ENCODE peak calls at places on chromosomes 13 and 19, in five cellular contexts. One of them, this sample, is unnamed.

GRCh38 chr13:76812206-76812882 is 73.9 kb downstream of the KCTD12 start:
- ATAC-seq in activated CD8-positive, alpha-beta T cell treated with anti-CD3 and anti-CD28 coated beads for 36 hours: no peak
- ATAC-seq in CD4-positive, CD25-positive, alpha-beta regulatory T cell: no peak
- ATAC-seq in activated naive CD8-positive, alpha-beta T cell treated with anti-CD3 and anti-CD28 coated beads, Interleukin-2, amount 10 ng/mL, durations not matched to agents 7 days and 5 days: no peak
- ATAC-seq in activated naive CD4-positive, alpha-beta T cell treated with anti-CD3 and anti-CD28 coated beads, Interleukin-2, amount 50 U/mL, for 72 hours: no peak
- ATAC-seq in this sample: peak

GRCh38 chr19:55075366-55075998 is at the start of gene EPS8L1:
- ATAC-seq in CD4-positive, CD25-positive, alpha-beta regulatory T cell: no peak
- ATAC-seq in activated naive CD4-positive, alpha-beta T cell treated with anti-CD3 and anti-CD28 coated beads, Interleukin-2, amount 50 U/mL, for 72 hours: no peak
- ATAC-seq in activated naive CD8-positive, alpha-beta T cell treated with anti-CD3 and anti-CD28 coated beads, Interleukin-2, amount 10 ng/mL, durations not matched to agents 7 days and 5 days: no peak
- ATAC-seq in activated CD8-positive, alpha-beta T cell treated with anti-CD3 and anti-CD28 coated beads for 36 hours: no peak
- ATAC-seq in this sample: peak

GRCh38 chr19:49520705-49521319 is 7.0 kb upstream of the RCN3 start:
- ATAC-seq in activated naive CD8-positive, alpha-beta T cell treated with anti-CD3 and anti-CD28 coated beads, Interleukin-2, amount 10 ng/mL, durations not matched to agents 7 days and 5 days: no peak
- ATAC-seq in activated naive CD4-positive, alpha-beta T cell treated with anti-CD3 and anti-CD28 coated beads, Interleukin-2, amount 50 U/mL, for 72 hours: no peak
- ATAC-seq in activated CD8-positive, alpha-beta T cell treated with anti-CD3 and anti-CD28 coated beads for 36 hours: no peak
- ATAC-seq in CD4-positive, CD25-positive, alpha-beta regulatory T cell: no peak
- ATAC-seq in this sample: no peak

GRCh38 chr13:67099494-67099893 is 130.6 kb downstream of the PCDH9 start:
- ATAC-seq in CD4-positive, CD25-positive, alpha-beta regulatory T cell: no peak
- ATAC-seq in activated naive CD8-positive, alpha-beta T cell treated with anti-CD3 and anti-CD28 coated beads, Interleukin-2, amount 10 ng/mL, durations not matched to agents 7 days and 5 days: no peak
- ATAC-seq in activated naive CD4-positive, alpha-beta T cell treated with anti-CD3 and anti-CD28 coated beads, Interleukin-2, amount 50 U/mL, for 72 hours: no peak
- ATAC-seq in activated CD8-positive, alpha-beta T cell treated with anti-CD3 and anti-CD28 coated beads for 36 hours: no peak
- ATAC-seq in this sample: no peak

GRCh38 chr13:33450956-33451709 is 165.6 kb upstream of the STARD13 start:
- ATAC-seq in CD4-positive, CD25-positive, alpha-beta regulatory T cell: no peak
- ATAC-seq in activated naive CD4-positive, alpha-beta T cell treated with anti-CD3 and anti-CD28 coated beads, Interleukin-2, amount 50 U/mL, for 72 hours: no peak
- ATAC-seq in activated CD8-positive, alpha-beta T cell treated with anti-CD3 and anti-CD28 coated beads for 36 hours: no peak
- ATAC-seq in activated naive CD8-positive, alpha-beta T cell treated with anti-CD3 and anti-CD28 coated beads, Interleukin-2, amount 10 ng/mL, durations not matched to agents 7 days and 5 days: no peak
- ATAC-seq in this sample: no peak

GRCh38 chr19:55679343-55680257 is 4.6 kb downstream of the EPN1 start:
- ATAC-seq in activated CD8-positive, alpha-beta T cell treated with anti-CD3 and anti-CD28 coated beads for 36 hours: no peak
- ATAC-seq in activated naive CD8-positive, alpha-beta T cell treated with anti-CD3 and anti-CD28 coated beads, Interleukin-2, amount 10 ng/mL, durations not matched to agents 7 days and 5 days: no peak
- ATAC-seq in activated naive CD4-positive, alpha-beta T cell treated with anti-CD3 and anti-CD28 coated beads, Interleukin-2, amount 50 U/mL, for 72 hours: peak
- ATAC-seq in CD4-positive, CD25-positive, alpha-beta regulatory T cell: no peak
- ATAC-seq in this sample: no peak

GRCh38 chr19:51742736-51743288 is 8.9 kb downstream of the FPR1 start:
- ATAC-seq in activated naive CD8-positive, alpha-beta T cell treated with anti-CD3 and anti-CD28 coated beads, Interleukin-2, amount 10 ng/mL, durations not matched to agents 7 days and 5 days: no peak
- ATAC-seq in activated naive CD4-positive, alpha-beta T cell treated with anti-CD3 and anti-CD28 coated beads, Interleukin-2, amount 50 U/mL, for 72 hours: no peak
- ATAC-seq in activated CD8-positive, alpha-beta T cell treated with anti-CD3 and anti-CD28 coated beads for 36 hours: no peak
- ATAC-seq in CD4-positive, CD25-positive, alpha-beta regulatory T cell: no peak
- ATAC-seq in this sample: peak

GRCh38 chr13:28438598-28439334 is 56.2 kb downstream of the FLT1 start:
- ATAC-seq in activated naive CD8-positive, alpha-beta T cell treated with anti-CD3 and anti-CD28 coated beads, Interleukin-2, amount 10 ng/mL, durations not matched to agents 7 days and 5 days: no peak
- ATAC-seq in activated naive CD4-positive, alpha-beta T cell treated with anti-CD3 and anti-CD28 coated beads, Interleukin-2, amount 50 U/mL, for 72 hours: no peak
- ATAC-seq in activated CD8-positive, alpha-beta T cell treated with anti-CD3 and anti-CD28 coated beads for 36 hours: no peak
- ATAC-seq in CD4-positive, CD25-positive, alpha-beta regulatory T cell: no peak
- ATAC-seq in this sample: no peak

GRCh38 chr13:94345374-94346195 is 133.9 kb downstream of the DCT start:
- ATAC-seq in activated naive CD4-positive, alpha-beta T cell treated with anti-CD3 and anti-CD28 coated beads, Interleukin-2, amount 50 U/mL, for 72 hours: peak
- ATAC-seq in activated naive CD8-positive, alpha-beta T cell treated with anti-CD3 and anti-CD28 coated beads, Interleukin-2, amount 10 ng/mL, durations not matched to agents 7 days and 5 days: peak
- ATAC-seq in activated CD8-positive, alpha-beta T cell treated with anti-CD3 and anti-CD28 coated beads for 36 hours: peak
- ATAC-seq in CD4-positive, CD25-positive, alpha-beta regulatory T cell: peak
- ATAC-seq in this sample: peak

GRCh38 chr13:94710081-94710809 is 2.1 kb downstream of the SOX21 start:
- ATAC-seq in activated naive CD8-positive, alpha-beta T cell treated with anti-CD3 and anti-CD28 coated beads, Interleukin-2, amount 10 ng/mL, durations not matched to agents 7 days and 5 days: no peak
- ATAC-seq in activated CD8-positive, alpha-beta T cell treated with anti-CD3 and anti-CD28 coated beads for 36 hours: no peak
- ATAC-seq in CD4-positive, CD25-positive, alpha-beta regulatory T cell: no peak
- ATAC-seq in activated naive CD4-positive, alpha-beta T cell treated with anti-CD3 and anti-CD28 coated beads, Interleukin-2, amount 50 U/mL, for 72 hours: no peak
- ATAC-seq in this sample: no peak

GRCh38 chr19:15195381-15195964 is 5.3 kb downstream of the NOTCH3 start:
- ATAC-seq in activated CD8-positive, alpha-beta T cell treated with anti-CD3 and anti-CD28 coated beads for 36 hours: peak
- ATAC-seq in activated naive CD4-positive, alpha-beta T cell treated with anti-CD3 and anti-CD28 coated beads, Interleukin-2, amount 50 U/mL, for 72 hours: peak
- ATAC-seq in CD4-positive, CD25-positive, alpha-beta regulatory T cell: no peak
- ATAC-seq in activated naive CD8-positive, alpha-beta T cell treated with anti-CD3 and anti-CD28 coated beads, Interleukin-2, amount 10 ng/mL, durations not matched to agents 7 days and 5 days: no peak
- ATAC-seq in this sample: peak

GRCh38 chr13:51637852-51638496 is 53.7 kb downstream of the WDFY2 start:
- ATAC-seq in activated naive CD8-positive, alpha-beta T cell treated with anti-CD3 and anti-CD28 coated beads, Interleukin-2, amount 10 ng/mL, durations not matched to agents 7 days and 5 days: no peak
- ATAC-seq in activated naive CD4-positive, alpha-beta T cell treated with anti-CD3 and anti-CD28 coated beads, Interleukin-2, amount 50 U/mL, for 72 hours: no peak
- ATAC-seq in CD4-positive, CD25-positive, alpha-beta regulatory T cell: no peak
- ATAC-seq in activated CD8-positive, alpha-beta T cell treated with anti-CD3 and anti-CD28 coated beads for 36 hours: no peak
- ATAC-seq in this sample: no peak

GRCh38 chr13:99033814-99034213 is 56.0 kb upstream of the DOCK9 start:
- ATAC-seq in CD4-positive, CD25-positive, alpha-beta regulatory T cell: no peak
- ATAC-seq in activated naive CD4-positive, alpha-beta T cell treated with anti-CD3 and anti-CD28 coated beads, Interleukin-2, amount 50 U/mL, for 72 hours: no peak
- ATAC-seq in activated CD8-positive, alpha-beta T cell treated with anti-CD3 and anti-CD28 coated beads for 36 hours: peak
- ATAC-seq in activated naive CD8-positive, alpha-beta T cell treated with anti-CD3 and anti-CD28 coated beads, Interleukin-2, amount 10 ng/mL, durations not matched to agents 7 days and 5 days: peak
- ATAC-seq in this sample: peak

GRCh38 chr19:2977686-2978466 is 512 bp downstream of the TLE6 start:
- ATAC-seq in CD4-positive, CD25-positive, alpha-beta regulatory T cell: no peak
- ATAC-seq in activated naive CD8-positive, alpha-beta T cell treated with anti-CD3 and anti-CD28 coated beads, Interleukin-2, amount 10 ng/mL, durations not matched to agents 7 days and 5 days: peak
- ATAC-seq in activated naive CD4-positive, alpha-beta T cell treated with anti-CD3 and anti-CD28 coated beads, Interleukin-2, amount 50 U/mL, for 72 hours: no peak
- ATAC-seq in activated CD8-positive, alpha-beta T cell treated with anti-CD3 and anti-CD28 coated beads for 36 hours: no peak
- ATAC-seq in this sample: no peak

GRCh38 chr19:3976495-3977241 is 5.8 kb upstream of the DAPK3 start:
- ATAC-seq in activated CD8-positive, alpha-beta T cell treated with anti-CD3 and anti-CD28 coated beads for 36 hours: no peak
- ATAC-seq in activated naive CD4-positive, alpha-beta T cell treated with anti-CD3 and anti-CD28 coated beads, Interleukin-2, amount 50 U/mL, for 72 hours: no peak
- ATAC-seq in activated naive CD8-positive, alpha-beta T cell treated with anti-CD3 and anti-CD28 coated beads, Interleukin-2, amount 10 ng/mL, durations not matched to agents 7 days and 5 days: no peak
- ATAC-seq in CD4-positive, CD25-positive, alpha-beta regulatory T cell: no peak
- ATAC-seq in this sample: peak

GRCh38 chr13:20401958-20402856 is 123.5 kb downstream of the CRYL1 start:
- ATAC-seq in activated naive CD4-positive, alpha-beta T cell treated with anti-CD3 and anti-CD28 coated beads, Interleukin-2, amount 50 U/mL, for 72 hours: peak
- ATAC-seq in activated naive CD8-positive, alpha-beta T cell treated with anti-CD3 and anti-CD28 coated beads, Interleukin-2, amount 10 ng/mL, durations not matched to agents 7 days and 5 days: peak
- ATAC-seq in activated CD8-positive, alpha-beta T cell treated with anti-CD3 and anti-CD28 coated beads for 36 hours: peak
- ATAC-seq in CD4-positive, CD25-positive, alpha-beta regulatory T cell: no peak
- ATAC-seq in this sample: peak

GRCh38 chr13:84997858-84998257 is 801.4 kb downstream of the SLITRK6 start:
- ATAC-seq in activated naive CD4-positive, alpha-beta T cell treated with anti-CD3 and anti-CD28 coated beads, Interleukin-2, amount 50 U/mL, for 72 hours: no peak
- ATAC-seq in activated naive CD8-positive, alpha-beta T cell treated with anti-CD3 and anti-CD28 coated beads, Interleukin-2, amount 10 ng/mL, durations not matched to agents 7 days and 5 days: no peak
- ATAC-seq in CD4-positive, CD25-positive, alpha-beta regulatory T cell: no peak
- ATAC-seq in activated CD8-positive, alpha-beta T cell treated with anti-CD3 and anti-CD28 coated beads for 36 hours: no peak
- ATAC-seq in this sample: no peak

GRCh38 chr19:41420101-41420880 is 6.9 kb downstream of the B3GNT8 start:
- ATAC-seq in activated naive CD4-positive, alpha-beta T cell treated with anti-CD3 and anti-CD28 coated beads, Interleukin-2, amount 50 U/mL, for 72 hours: no peak
- ATAC-seq in CD4-positive, CD25-positive, alpha-beta regulatory T cell: no peak
- ATAC-seq in activated naive CD8-positive, alpha-beta T cell treated with anti-CD3 and anti-CD28 coated beads, Interleukin-2, amount 10 ng/mL, durations not matched to agents 7 days and 5 days: no peak
- ATAC-seq in activated CD8-positive, alpha-beta T cell treated with anti-CD3 and anti-CD28 coated beads for 36 hours: no peak
- ATAC-seq in this sample: no peak

GRCh38 chr19:42634409-42635232 is 39.9 kb upstream of the CEACAM8 start:
- ATAC-seq in activated CD8-positive, alpha-beta T cell treated with anti-CD3 and anti-CD28 coated beads for 36 hours: peak
- ATAC-seq in activated naive CD8-positive, alpha-beta T cell treated with anti-CD3 and anti-CD28 coated beads, Interleukin-2, amount 10 ng/mL, durations not matched to agents 7 days and 5 days: no peak
- ATAC-seq in CD4-positive, CD25-positive, alpha-beta regulatory T cell: no peak
- ATAC-seq in activated naive CD4-positive, alpha-beta T cell treated with anti-CD3 and anti-CD28 coated beads, Interleukin-2, amount 50 U/mL, for 72 hours: peak
- ATAC-seq in this sample: peak

GRCh38 chr19:20928371-20928770 is 5.3 kb downstream of the ZNF85 start:
- ATAC-seq in activated CD8-positive, alpha-beta T cell treated with anti-CD3 and anti-CD28 coated beads for 36 hours: no peak
- ATAC-seq in activated naive CD4-positive, alpha-beta T cell treated with anti-CD3 and anti-CD28 coated beads, Interleukin-2, amount 50 U/mL, for 72 hours: no peak
- ATAC-seq in CD4-positive, CD25-positive, alpha-beta regulatory T cell: no peak
- ATAC-seq in activated naive CD8-positive, alpha-beta T cell treated with anti-CD3 and anti-CD28 coated beads, Interleukin-2, amount 10 ng/mL, durations not matched to agents 7 days and 5 days: no peak
- ATAC-seq in this sample: no peak

GRCh38 chr13:64206430-64207225 is 2791.0 kb upstream of the PCDH20 start:
- ATAC-seq in CD4-positive, CD25-positive, alpha-beta regulatory T cell: no peak
- ATAC-seq in activated CD8-positive, alpha-beta T cell treated with anti-CD3 and anti-CD28 coated beads for 36 hours: no peak
- ATAC-seq in activated naive CD8-positive, alpha-beta T cell treated with anti-CD3 and anti-CD28 coated beads, Interleukin-2, amount 10 ng/mL, durations not matched to agents 7 days and 5 days: no peak
- ATAC-seq in activated naive CD4-positive, alpha-beta T cell treated with anti-CD3 and anti-CD28 coated beads, Interleukin-2, amount 50 U/mL, for 72 hours: no peak
- ATAC-seq in this sample: no peak

GRCh38 chr19:39907213-39907612 is 27.2 kb downstream of the FCGBP start:
- ATAC-seq in activated naive CD8-positive, alpha-beta T cell treated with anti-CD3 and anti-CD28 coated beads, Interleukin-2, amount 10 ng/mL, durations not matched to agents 7 days and 5 days: no peak
- ATAC-seq in CD4-positive, CD25-positive, alpha-beta regulatory T cell: no peak
- ATAC-seq in activated naive CD4-positive, alpha-beta T cell treated with anti-CD3 and anti-CD28 coated beads, Interleukin-2, amount 50 U/mL, for 72 hours: no peak
- ATAC-seq in activated CD8-positive, alpha-beta T cell treated with anti-CD3 and anti-CD28 coated beads for 36 hours: no peak
- ATAC-seq in this sample: no peak

GRCh38 chr19:35395762-35396199 is 24.9 kb downstream of the GPR42 start:
- ATAC-seq in activated CD8-positive, alpha-beta T cell treated with anti-CD3 and anti-CD28 coated beads for 36 hours: no peak
- ATAC-seq in CD4-positive, CD25-positive, alpha-beta regulatory T cell: no peak
- ATAC-seq in activated naive CD8-positive, alpha-beta T cell treated with anti-CD3 and anti-CD28 coated beads, Interleukin-2, amount 10 ng/mL, durations not matched to agents 7 days and 5 days: no peak
- ATAC-seq in activated naive CD4-positive, alpha-beta T cell treated with anti-CD3 and anti-CD28 coated beads, Interleukin-2, amount 50 U/mL, for 72 hours: no peak
- ATAC-seq in this sample: no peak

GRCh38 chr19:10898633-10899032 is 27.3 kb downstream of the CARM1 start:
- ATAC-seq in CD4-positive, CD25-positive, alpha-beta regulatory T cell: no peak
- ATAC-seq in activated naive CD8-positive, alpha-beta T cell treated with anti-CD3 and anti-CD28 coated beads, Interleukin-2, amount 10 ng/mL, durations not matched to agents 7 days and 5 days: no peak
- ATAC-seq in activated naive CD4-positive, alpha-beta T cell treated with anti-CD3 and anti-CD28 coated beads, Interleukin-2, amount 50 U/mL, for 72 hours: no peak
- ATAC-seq in activated CD8-positive, alpha-beta T cell treated with anti-CD3 and anti-CD28 coated beads for 36 hours: no peak
- ATAC-seq in this sample: peak

GRCh38 chr13:97238883-97239282 is 16.8 kb downstream of the MBNL2 start:
- ATAC-seq in activated CD8-positive, alpha-beta T cell treated with anti-CD3 and anti-CD28 coated beads for 36 hours: no peak
- ATAC-seq in CD4-positive, CD25-positive, alpha-beta regulatory T cell: no peak
- ATAC-seq in activated naive CD4-positive, alpha-beta T cell treated with anti-CD3 and anti-CD28 coated beads, Interleukin-2, amount 50 U/mL, for 72 hours: no peak
- ATAC-seq in activated naive CD8-positive, alpha-beta T cell treated with anti-CD3 and anti-CD28 coated beads, Interleukin-2, amount 10 ng/mL, durations not matched to agents 7 days and 5 days: no peak
- ATAC-seq in this sample: no peak

GRCh38 chr13:95355491-95355890 is 54.2 kb upstream of the ABCC4 start:
- ATAC-seq in activated CD8-positive, alpha-beta T cell treated with anti-CD3 and anti-CD28 coated beads for 36 hours: no peak
- ATAC-seq in activated naive CD8-positive, alpha-beta T cell treated with anti-CD3 and anti-CD28 coated beads, Interleukin-2, amount 10 ng/mL, durations not matched to agents 7 days and 5 days: no peak
- ATAC-seq in activated naive CD4-positive, alpha-beta T cell treated with anti-CD3 and anti-CD28 coated beads, Interleukin-2, amount 50 U/mL, for 72 hours: no peak
- ATAC-seq in CD4-positive, CD25-positive, alpha-beta regulatory T cell: no peak
- ATAC-seq in this sample: no peak

GRCh38 chr13:67314405-67314804 is 84.3 kb upstream of the PCDH9 start:
- ATAC-seq in activated naive CD8-positive, alpha-beta T cell treated with anti-CD3 and anti-CD28 coated beads, Interleukin-2, amount 10 ng/mL, durations not matched to agents 7 days and 5 days: no peak
- ATAC-seq in CD4-positive, CD25-positive, alpha-beta regulatory T cell: no peak
- ATAC-seq in activated naive CD4-positive, alpha-beta T cell treated with anti-CD3 and anti-CD28 coated beads, Interleukin-2, amount 50 U/mL, for 72 hours: no peak
- ATAC-seq in activated CD8-positive, alpha-beta T cell treated with anti-CD3 and anti-CD28 coated beads for 36 hours: no peak
- ATAC-seq in this sample: no peak

GRCh38 chr13:49213997-49214916 is 5.9 kb upstream of the MLNR start:
- ATAC-seq in activated CD8-positive, alpha-beta T cell treated with anti-CD3 and anti-CD28 coated beads for 36 hours: no peak
- ATAC-seq in activated naive CD4-positive, alpha-beta T cell treated with anti-CD3 and anti-CD28 coated beads, Interleukin-2, amount 50 U/mL, for 72 hours: peak
- ATAC-seq in CD4-positive, CD25-positive, alpha-beta regulatory T cell: no peak
- ATAC-seq in activated naive CD8-positive, alpha-beta T cell treated with anti-CD3 and anti-CD28 coated beads, Interleukin-2, amount 10 ng/mL, durations not matched to agents 7 days and 5 days: no peak
- ATAC-seq in this sample: no peak

GRCh38 chr13:95787356-95788099 is 110.6 kb downstream of the DNAJC3 start:
- ATAC-seq in activated naive CD8-positive, alpha-beta T cell treated with anti-CD3 and anti-CD28 coated beads, Interleukin-2, amount 10 ng/mL, durations not matched to agents 7 days and 5 days: no peak
- ATAC-seq in CD4-positive, CD25-positive, alpha-beta regulatory T cell: no peak
- ATAC-seq in activated naive CD4-positive, alpha-beta T cell treated with anti-CD3 and anti-CD28 coated beads, Interleukin-2, amount 50 U/mL, for 72 hours: no peak
- ATAC-seq in activated CD8-positive, alpha-beta T cell treated with anti-CD3 and anti-CD28 coated beads for 36 hours: no peak
- ATAC-seq in this sample: no peak

GRCh38 chr19:17471410-17472125 is 1.2 kb downstream of the SLC27A1 start:
- ATAC-seq in CD4-positive, CD25-positive, alpha-beta regulatory T cell: no peak
- ATAC-seq in activated naive CD4-positive, alpha-beta T cell treated with anti-CD3 and anti-CD28 coated beads, Interleukin-2, amount 50 U/mL, for 72 hours: no peak
- ATAC-seq in activated CD8-positive, alpha-beta T cell treated with anti-CD3 and anti-CD28 coated beads for 36 hours: no peak
- ATAC-seq in activated naive CD8-positive, alpha-beta T cell treated with anti-CD3 and anti-CD28 coated beads, Interleukin-2, amount 10 ng/mL, durations not matched to agents 7 days and 5 days: no peak
- ATAC-seq in this sample: no peak

GRCh38 chr13:23652909-23653726 is 82.9 kb downstream of the TNFRSF19 start:
- ATAC-seq in activated naive CD8-positive, alpha-beta T cell treated with anti-CD3 and anti-CD28 coated beads, Interleukin-2, amount 10 ng/mL, durations not matched to agents 7 days and 5 days: no peak
- ATAC-seq in activated naive CD4-positive, alpha-beta T cell treated with anti-CD3 and anti-CD28 coated beads, Interleukin-2, amount 50 U/mL, for 72 hours: no peak
- ATAC-seq in activated CD8-positive, alpha-beta T cell treated with anti-CD3 and anti-CD28 coated beads for 36 hours: no peak
- ATAC-seq in CD4-positive, CD25-positive, alpha-beta regulatory T cell: no peak
- ATAC-seq in this sample: no peak

GRCh38 chr13:44437356-44438233 is 64.0 kb downstream of the SERP2 start:
- ATAC-seq in activated CD8-positive, alpha-beta T cell treated with anti-CD3 and anti-CD28 coated beads for 36 hours: peak
- ATAC-seq in activated naive CD8-positive, alpha-beta T cell treated with anti-CD3 and anti-CD28 coated beads, Interleukin-2, amount 10 ng/mL, durations not matched to agents 7 days and 5 days: no peak
- ATAC-seq in CD4-positive, CD25-positive, alpha-beta regulatory T cell: no peak
- ATAC-seq in activated naive CD4-positive, alpha-beta T cell treated with anti-CD3 and anti-CD28 coated beads, Interleukin-2, amount 50 U/mL, for 72 hours: no peak
- ATAC-seq in this sample: no peak

GRCh38 chr13:105090244-105090643 is 1445.2 kb downstream of the EFNB2 start:
- ATAC-seq in activated naive CD4-positive, alpha-beta T cell treated with anti-CD3 and anti-CD28 coated beads, Interleukin-2, amount 50 U/mL, for 72 hours: no peak
- ATAC-seq in activated naive CD8-positive, alpha-beta T cell treated with anti-CD3 and anti-CD28 coated beads, Interleukin-2, amount 10 ng/mL, durations not matched to agents 7 days and 5 days: no peak
- ATAC-seq in activated CD8-positive, alpha-beta T cell treated with anti-CD3 and anti-CD28 coated beads for 36 hours: no peak
- ATAC-seq in CD4-positive, CD25-positive, alpha-beta regulatory T cell: no peak
- ATAC-seq in this sample: no peak

GRCh38 chr13:42073683-42074082 is 25.2 kb downstream of the DGKH start:
- ATAC-seq in CD4-positive, CD25-positive, alpha-beta regulatory T cell: no peak
- ATAC-seq in activated naive CD8-positive, alpha-beta T cell treated with anti-CD3 and anti-CD28 coated beads, Interleukin-2, amount 10 ng/mL, durations not matched to agents 7 days and 5 days: no peak
- ATAC-seq in activated naive CD4-positive, alpha-beta T cell treated with anti-CD3 and anti-CD28 coated beads, Interleukin-2, amount 50 U/mL, for 72 hours: no peak
- ATAC-seq in activated CD8-positive, alpha-beta T cell treated with anti-CD3 and anti-CD28 coated beads for 36 hours: no peak
- ATAC-seq in this sample: no peak

GRCh38 chr13:39244561-39245230 is 206.4 kb downstream of the NHLRC3 start:
- ATAC-seq in activated naive CD4-positive, alpha-beta T cell treated with anti-CD3 and anti-CD28 coated beads, Interleukin-2, amount 50 U/mL, for 72 hours: no peak
- ATAC-seq in activated naive CD8-positive, alpha-beta T cell treated with anti-CD3 and anti-CD28 coated beads, Interleukin-2, amount 10 ng/mL, durations not matched to agents 7 days and 5 days: no peak
- ATAC-seq in CD4-positive, CD25-positive, alpha-beta regulatory T cell: no peak
- ATAC-seq in activated CD8-positive, alpha-beta T cell treated with anti-CD3 and anti-CD28 coated beads for 36 hours: no peak
- ATAC-seq in this sample: no peak

GRCh38 chr19:56110515-56111448 is 10.3 kb downstream of the ZNF787 start:
- ATAC-seq in activated naive CD4-positive, alpha-beta T cell treated with anti-CD3 and anti-CD28 coated beads, Interleukin-2, amount 50 U/mL, for 72 hours: no peak
- ATAC-seq in CD4-positive, CD25-positive, alpha-beta regulatory T cell: no peak
- ATAC-seq in activated CD8-positive, alpha-beta T cell treated with anti-CD3 and anti-CD28 coated beads for 36 hours: no peak
- ATAC-seq in activated naive CD8-positive, alpha-beta T cell treated with anti-CD3 and anti-CD28 coated beads, Interleukin-2, amount 10 ng/mL, durations not matched to agents 7 days and 5 days: no peak
- ATAC-seq in this sample: peak

GRCh38 chr13:22077205-22077683 is 406.4 kb downstream of the FGF9 start:
- ATAC-seq in activated CD8-positive, alpha-beta T cell treated with anti-CD3 and anti-CD28 coated beads for 36 hours: peak
- ATAC-seq in activated naive CD8-positive, alpha-beta T cell treated with anti-CD3 and anti-CD28 coated beads, Interleukin-2, amount 10 ng/mL, durations not matched to agents 7 days and 5 days: no peak
- ATAC-seq in CD4-positive, CD25-positive, alpha-beta regulatory T cell: no peak
- ATAC-seq in activated naive CD4-positive, alpha-beta T cell treated with anti-CD3 and anti-CD28 coated beads, Interleukin-2, amount 50 U/mL, for 72 hours: peak
- ATAC-seq in this sample: no peak

GRCh38 chr13:28179974-28180373 is 41.6 kb downstream of the PAN3 start:
- ATAC-seq in activated CD8-positive, alpha-beta T cell treated with anti-CD3 and anti-CD28 coated beads for 36 hours: peak
- ATAC-seq in CD4-positive, CD25-positive, alpha-beta regulatory T cell: no peak
- ATAC-seq in activated naive CD8-positive, alpha-beta T cell treated with anti-CD3 and anti-CD28 coated beads, Interleukin-2, amount 10 ng/mL, durations not matched to agents 7 days and 5 days: no peak
- ATAC-seq in activated naive CD4-positive, alpha-beta T cell treated with anti-CD3 and anti-CD28 coated beads, Interleukin-2, amount 50 U/mL, for 72 hours: no peak
- ATAC-seq in this sample: no peak

GRCh38 chr13:42864952-42865634 is 83.7 kb downstream of the FAM216B start:
- ATAC-seq in CD4-positive, CD25-positive, alpha-beta regulatory T cell: no peak
- ATAC-seq in activated naive CD4-positive, alpha-beta T cell treated with anti-CD3 and anti-CD28 coated beads, Interleukin-2, amount 50 U/mL, for 72 hours: no peak
- ATAC-seq in activated CD8-positive, alpha-beta T cell treated with anti-CD3 and anti-CD28 coated beads for 36 hours: no peak
- ATAC-seq in activated naive CD8-positive, alpha-beta T cell treated with anti-CD3 and anti-CD28 coated beads, Interleukin-2, amount 10 ng/mL, durations not matched to agents 7 days and 5 days: no peak
- ATAC-seq in this sample: no peak